ENCODE peak calls at places on chromosomes 12 and 14, in seven cellular contexts. M is HepG2, Q is GM12878, V is HCT116, G is SK-N-SH, R is K562, B is H1. Y is an unnamed sample.

GRCh38 chr14:29999013-29999539 is 71.4 kb upstream of the PRKD1 start:
- DNase-seq in V (no peak), B (no peak), G (no peak), Q (no peak), R (no peak), M (no peak), Y (no peak)

GRCh38 chr14:22977684-22978486 is 4.5 kb downstream of the AJUBA start:
- DNase-seq in B (peak; percentile 77), R (no peak), Q (no peak), V (no peak), M (peak; percentile 100), G (peak; percentile 47), Y (no peak)

GRCh38 chr12:117124421-117125274 is 25.4 kb upstream of the TESC start:
- DNase-seq in G (no peak), M (peak; percentile 28), V (no peak), Q (no peak), B (no peak), R (no peak), Y (no peak)

GRCh38 chr14:65993103-65993502 is 493.1 kb upstream of the CCDC196 start:
- DNase-seq in V (no peak), R (no peak), G (no peak), B (no peak), M (no peak), Q (no peak), Y (no peak)

GRCh38 chr14:104998801-104999200 is 13.2 kb downstream of the CLBA1 start:
- DNase-seq in G (no peak), V (no peak), Q (no peak), R (no peak), M (no peak), B (no peak), Y (no peak)

GRCh38 chr14:41805633-41806032 is 199.0 kb downstream of the LRFN5 start:
- DNase-seq in B (no peak), V (no peak), R (no peak), Q (no peak), G (no peak), M (no peak), Y (no peak)

GRCh38 chr12:19244312-19244711 is 114.8 kb downstream of the PLEKHA5 start:
- DNase-seq in V (no peak), Q (no peak), G (no peak), B (no peak), R (no peak), M (no peak), Y (no peak)

GRCh38 chr14:71625175-71625574 is 307.1 kb upstream of the RGS6 start:
- DNase-seq in M (no peak), G (no peak), B (no peak), V (no peak), Q (no peak), R (no peak), Y (no peak)

GRCh38 chr14:97185186-97185585 is 388.0 kb downstream of the VRK1 start:
- DNase-seq in B (peak; percentile 51), M (no peak), V (no peak), R (no peak), Q (no peak), G (no peak), Y (peak; percentile 41)

GRCh38 chr14:69571879-69572633 is 2.6 kb downstream of the CCDC177 start:
- DNase-seq in V (no peak), R (peak; percentile 16), G (peak; percentile 84), B (peak; percentile 69), Q (no peak), M (peak; percentile 17), Y (peak; percentile 26)

GRCh38 chr12:93301171-93301570 is 76.6 kb upstream of the NUDT4 start:
- DNase-seq in R (no peak), M (no peak), B (no peak), G (no peak), V (no peak), Q (no peak), Y (no peak)

GRCh38 chr14:24441904-24442239 is 704 bp downstream of the SDR39U1 start:
- DNase-seq in R (no peak), G (no peak), Q (no peak), M (no peak), V (no peak), B (no peak), Y (peak; percentile 38)

GRCh38 chr14:101761881-101762529 is 496 bp downstream of the PPP2R5C start:
- DNase-seq in B (no peak), V (no peak), G (peak; percentile 80), R (no peak), M (no peak), Q (no peak), Y (peak; percentile 30)

GRCh38 chr14:79057333-79057732 is 887.2 kb downstream of the NRXN3 start:
- DNase-seq in M (no peak), V (no peak), R (no peak), B (no peak), Q (no peak), G (no peak), Y (no peak)

GRCh38 chr12:12774791-12775190 is 10.7 kb upstream of the APOLD1 start:
- DNase-seq in R (no peak), B (no peak), Q (no peak), M (no peak), G (no peak), V (no peak), Y (no peak)

GRCh38 chr12:49974231-49974675 is 1.5 kb downstream of the AQP6 start:
- DNase-seq in Q (no peak), V (no peak), G (peak; percentile 88), B (peak; percentile 54), R (peak; percentile 70), M (peak; percentile 58), Y (peak; percentile 81)

GRCh38 chr14:24219080-24219479 is 3.2 kb upstream of the MDP1 start:
- DNase-seq in M (no peak), Q (no peak), B (no peak), G (no peak), V (no peak), R (no peak), Y (no peak)

GRCh38 chr12:105892362-105892910 is 246.3 kb downstream of the NUAK1 start:
- DNase-seq in V (no peak), B (no peak), G (peak; percentile 23), M (no peak), R (no peak), Q (no peak), Y (no peak)

GRCh38 chr14:37894463-37894862 is 299.0 kb downstream of the TTC6 start:
- DNase-seq in R (no peak), G (no peak), V (no peak), Q (no peak), B (no peak), M (no peak), Y (no peak)

DNA sequence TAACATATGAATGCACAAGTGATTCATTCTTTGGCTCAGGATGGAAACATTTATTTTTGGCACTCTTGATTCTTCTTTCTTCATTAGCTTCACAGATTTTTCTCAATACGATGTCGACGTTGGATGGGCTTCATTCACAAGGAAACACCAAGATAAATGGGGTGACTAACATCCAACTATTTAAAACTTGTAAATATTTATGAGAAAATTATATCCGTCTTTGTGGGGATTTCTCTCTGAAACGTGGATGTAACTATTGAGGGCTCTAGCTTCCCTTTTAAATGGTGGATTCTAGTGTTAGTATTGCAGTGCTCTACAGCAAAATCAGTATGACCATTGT is 27.2 kb upstream of the CPM start:
- DNase-seq in B (no peak), V (no peak), R (no peak), G (no peak), M (no peak), Q (no peak), Y (no peak)
- TF ChIP-seq JUND in B (no peak), V (no peak), R (no peak), G (no peak), M (no peak), Q (no peak), Y (no peak)

GRCh38 chr14:67636361-67636919 is 16.7 kb downstream of the ARG2 start:
- DNase-seq in G (no peak), B (no peak), V (no peak), Q (peak; percentile 39), M (no peak), R (peak; percentile 79), Y (no peak)
- TF ChIP-seq JUND in G (no peak), B (no peak), V (no peak), Q (no peak), M (no peak), R (peak; percentile 85), Y (no peak)

GRCh38 chr14:67505254-67505653 is 16.7 kb upstream of the TMEM229B start:
- DNase-seq in V (no peak), G (no peak), Q (no peak), B (no peak), R (no peak), M (no peak), Y (no peak)

GRCh38 chr14:67500981-67501380 is 12.5 kb upstream of the TMEM229B start:
- DNase-seq in R (no peak), V (no peak), M (no peak), Q (no peak), B (no peak), G (no peak), Y (no peak)

GRCh38 chr14:67497716-67498115 is 9.2 kb upstream of the TMEM229B start:
- DNase-seq in R (no peak), B (no peak), M (no peak), V (no peak), G (no peak), Q (no peak), Y (no peak)

GRCh38 chr14:67503331-67503730 is 14.8 kb upstream of the TMEM229B start:
- DNase-seq in R (no peak), B (no peak), V (no peak), M (no peak), Q (no peak), G (no peak), Y (no peak)

DNA sequence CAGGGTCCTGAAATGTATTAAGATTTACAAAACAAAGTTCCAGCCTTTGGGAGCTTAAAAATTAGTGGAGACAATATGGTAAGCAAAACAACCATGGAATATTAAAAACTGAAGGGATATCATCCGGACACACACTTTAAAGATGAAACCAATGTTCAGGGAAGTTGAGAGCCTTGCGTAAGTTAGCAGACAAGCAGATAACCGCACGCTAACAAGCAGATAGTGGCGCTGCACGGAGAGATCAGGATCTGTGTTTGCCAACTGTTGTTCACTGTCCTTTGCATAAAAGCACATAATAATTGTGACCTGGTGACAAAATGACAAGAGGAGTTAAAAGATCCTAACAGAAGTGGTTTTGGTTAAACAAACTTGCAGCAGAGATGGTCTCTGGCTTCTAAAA is 14.3 kb upstream of the TMEM229B start:
- DNase-seq in R (no peak), B (no peak), M (no peak), G (no peak), Q (no peak), V (no peak), Y (no peak)
- TF ChIP-seq JUND in R (no peak), B (no peak), M (no peak), G (no peak), Q (no peak), V (no peak), Y (no peak)

GRCh38 chr12:14953752-14954151 is 7.6 kb downstream of the ARHGDIB start:
- DNase-seq in R (no peak), V (no peak), B (no peak), G (no peak), Q (no peak), M (no peak), Y (no peak)

GRCh38 chr12:14955876-14956811 is 5.3 kb downstream of the ARHGDIB start:
- DNase-seq in V (no peak), M (no peak), G (no peak), Q (peak; percentile 76), B (no peak), R (no peak), Y (no peak)

GRCh38 chr12:14950982-14951746 is 10.2 kb downstream of the ARHGDIB start:
- DNase-seq in M (peak; percentile 56), R (no peak), Q (no peak), B (no peak), G (no peak), V (peak; percentile 68), Y (no peak)

GRCh38 chr12:14952295-14952995 is 9.0 kb downstream of the ARHGDIB start:
- DNase-seq in R (no peak), Q (no peak), M (peak; percentile 42), G (no peak), V (peak; percentile 48), B (no peak), Y (no peak)

GRCh38 chr12:14954269-14954668 is 7.1 kb downstream of the ARHGDIB start:
- DNase-seq in Q (no peak), G (no peak), B (no peak), R (no peak), V (no peak), M (no peak), Y (no peak)
- TF ChIP-seq JUND in Q (no peak), G (no peak), B (no peak), R (no peak), V (no peak), M (no peak), Y (no peak)